ENCODE peak calls at places on chromosomes 16 and 17, in seven cellular contexts. V, G, A, B, T, Y and S are unnamed samples.

GRCh38 chr17:44892250-44892649 is 7.0 kb downstream of the EFTUD2 start:
- DNase-seq in V (no peak), G (no peak), A (no peak), B (no peak), T (no peak), Y (no peak), S (no peak)

GRCh38 chr16:48492131-48492530 is 106.9 kb upstream of the SIAH1 start:
- DNase-seq in V (no peak), G (no peak), A (no peak), B (no peak), T (no peak), Y (no peak), S (no peak)

GRCh38 chr16:74742051-74742481 is 32.6 kb downstream of the FA2H start:
- DNase-seq in V (peak), G (no peak), A (no peak), B (no peak), T (no peak), Y (no peak), S (no peak)

GRCh38 chr16:58198022-58198683 is at the start of gene CSNK2A2:
- DNase-seq in V (peak), G (no peak), A (peak), B (peak), T (peak), Y (peak), S (peak)

GRCh38 chr17:16488572-16488997 is 3.4 kb downstream of the LRRC75A start:
- DNase-seq in V (no peak), G (no peak), A (no peak), B (peak), T (no peak), Y (no peak), S (no peak)

GRCh38 chr17:48026503-48027321 is 10.9 kb downstream of the COPZ2 start:
- DNase-seq in V (peak), G (peak), A (peak), B (peak), T (peak), Y (peak), S (peak)

GRCh38 chr16:53043986-53044571 is 8.6 kb downstream of the CHD9NB start:
- DNase-seq in V (no peak), G (peak), A (no peak), B (peak), T (peak), Y (no peak), S (no peak)

GRCh38 chr16:75377971-75378386 is 55.3 kb downstream of the CFDP1 start:
- DNase-seq in V (peak), G (peak), A (no peak), B (no peak), T (peak), Y (peak), S (no peak)

GRCh38 chr16:1984347-1985225 is 593 bp downstream of the GFER start:
- DNase-seq in V (peak), G (no peak), A (no peak), B (no peak), T (no peak), Y (no peak), S (no peak)

DNA sequence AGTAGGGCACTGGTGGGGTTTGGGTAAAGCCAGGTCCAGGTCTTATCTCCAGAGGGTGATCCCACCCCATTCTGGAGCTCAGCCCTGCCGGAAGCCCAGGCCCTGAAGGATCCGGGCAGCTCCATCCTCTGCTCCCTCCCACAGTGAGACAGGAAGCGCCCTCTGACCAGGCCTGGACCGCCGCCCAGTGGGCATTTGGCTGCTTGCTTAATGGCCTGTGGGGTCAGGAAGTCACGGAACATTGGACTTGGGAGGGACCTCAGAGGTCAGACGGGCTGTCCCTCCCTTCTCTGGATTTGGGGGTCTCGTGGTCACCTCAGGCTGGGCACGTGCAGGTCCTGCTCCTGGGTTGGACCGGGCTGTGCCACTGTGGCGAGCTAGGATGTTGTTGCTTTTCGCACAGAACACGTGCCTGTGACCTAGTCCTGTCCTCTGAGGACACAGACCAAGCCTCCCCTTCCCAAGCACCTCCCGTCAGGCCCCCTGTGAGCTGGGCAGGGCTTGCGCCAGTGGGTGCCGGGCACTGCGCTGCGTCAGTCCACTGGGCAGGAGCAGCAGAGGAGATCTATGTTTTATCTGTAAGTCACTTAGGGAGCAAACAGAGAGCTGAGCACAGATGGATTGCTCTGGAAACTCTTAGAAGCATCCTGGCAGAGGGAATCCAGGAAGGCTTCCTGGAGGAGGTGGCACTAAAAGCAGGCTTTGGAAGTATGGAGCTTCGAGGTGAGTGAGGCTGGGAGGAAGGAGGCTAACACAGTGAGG is 49.4 kb upstream of the GSE1 start:
- DNase-seq in V (no peak), G (no peak), A (no peak), B (peak), T (peak), Y (no peak), S (peak)
- TF ChIP-seq CTCF in V (no peak), G (peak), A (no peak), B (no peak), T (no peak), Y (no peak), S (peak)

DNA sequence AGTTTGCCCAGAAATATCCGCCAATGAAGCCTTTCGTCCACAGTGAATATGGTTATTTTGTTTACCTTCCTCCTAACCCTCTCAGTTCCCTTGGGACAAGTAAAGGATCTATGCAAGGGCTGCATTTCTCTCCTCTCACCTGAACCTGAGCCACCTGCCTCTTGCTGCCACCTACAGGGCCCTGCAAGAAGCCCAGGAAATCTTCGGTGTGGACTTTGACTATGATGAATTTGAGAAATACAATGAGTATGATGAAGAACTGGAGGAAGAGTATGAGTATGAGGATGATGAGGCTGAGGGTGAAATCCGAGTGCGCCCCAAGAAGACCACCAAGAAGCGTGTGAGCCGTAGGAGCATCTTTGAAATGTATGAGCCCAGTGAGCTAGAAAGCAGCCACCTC is 14.0 kb downstream of the SUPT6H start:
- DNase-seq in V (no peak), G (no peak), A (no peak), B (no peak), T (no peak), Y (no peak), S (no peak)
- TF ChIP-seq CTCF in V (peak), G (peak), A (no peak), B (no peak), T (peak), Y (peak), S (no peak)

GRCh38 chr17:40340880-40341807 is 23.4 kb downstream of the GJD3 start:
- DNase-seq in V (peak), G (peak), A (peak), B (peak), T (peak), Y (peak), S (peak)
- TF ChIP-seq CTCF in V (no peak), G (peak), A (peak), B (peak), T (no peak), Y (peak), S (peak)

GRCh38 chr16:81879625-81880024 is 100.5 kb downstream of the PLCG2 start:
- DNase-seq in V (no peak), G (no peak), A (no peak), B (no peak), T (no peak), Y (no peak), S (no peak)
- TF ChIP-seq CTCF in V (no peak), G (no peak), A (no peak), B (no peak), T (peak), Y (peak), S (peak)